ENCODE peak calls at places on chromosomes 2 and 18, in seven cellular contexts. One of them, this sample, is unnamed.

GRCh38 chr18:22020127-22020866 is 149.1 kb upstream of the GATA6 start:
- DNase-seq in GM12864: no peak
- DNase-seq in iris pigment epithelial cell: no peak
- DNase-seq in left kidney: peak; percentile 45
- DNase-seq in heart right ventricle: no peak
- DNase-seq in activated T-helper 1 cell treated with anti-CD3 and anti-CD28 coated beads, Interleukin-12 subunit alpha, Interleukin-12 subunit beta, Interleukin-2, Interleukin-4 antibody, amounts not matched to agents 30 ng/mL and 10 ng/mL and 1 ng/mL, durations not matched to agents 14 hours and 24 hours and 36 hours: no peak
- DNase-seq in globus pallidus: no peak
- DNase-seq in this sample: no peak

GRCh38 chr2:195092341-195092740 is 564.7 kb upstream of the SLC39A10 start:
- DNase-seq in GM12864: no peak
- DNase-seq in iris pigment epithelial cell: no peak
- DNase-seq in activated T-helper 1 cell treated with anti-CD3 and anti-CD28 coated beads, Interleukin-12 subunit alpha, Interleukin-12 subunit beta, Interleukin-2, Interleukin-4 antibody, amounts not matched to agents 30 ng/mL and 10 ng/mL and 1 ng/mL, durations not matched to agents 14 hours and 24 hours and 36 hours: no peak
- DNase-seq in heart right ventricle: no peak
- DNase-seq in globus pallidus: no peak
- DNase-seq in left kidney: peak; percentile 4
- DNase-seq in this sample: no peak

GRCh38 chr2:99348173-99348572 is 11.0 kb downstream of the EIF5B start:
- DNase-seq in heart right ventricle: no peak
- DNase-seq in globus pallidus: no peak
- DNase-seq in left kidney: no peak
- DNase-seq in iris pigment epithelial cell: no peak
- DNase-seq in GM12864: no peak
- DNase-seq in activated T-helper 1 cell treated with anti-CD3 and anti-CD28 coated beads, Interleukin-12 subunit alpha, Interleukin-12 subunit beta, Interleukin-2, Interleukin-4 antibody, amounts not matched to agents 30 ng/mL and 10 ng/mL and 1 ng/mL, durations not matched to agents 14 hours and 24 hours and 36 hours: no peak
- DNase-seq in this sample: no peak

GRCh38 chr2:19114126-19114525 is 244.3 kb downstream of the OSR1 start:
- DNase-seq in activated T-helper 1 cell treated with anti-CD3 and anti-CD28 coated beads, Interleukin-12 subunit alpha, Interleukin-12 subunit beta, Interleukin-2, Interleukin-4 antibody, amounts not matched to agents 30 ng/mL and 10 ng/mL and 1 ng/mL, durations not matched to agents 14 hours and 24 hours and 36 hours: no peak
- DNase-seq in left kidney: no peak
- DNase-seq in heart right ventricle: no peak
- DNase-seq in iris pigment epithelial cell: no peak
- DNase-seq in globus pallidus: no peak
- DNase-seq in GM12864: no peak
- DNase-seq in this sample: no peak

GRCh38 chr2:182280128-182280527 is 146.7 kb downstream of the PDE1A start:
- DNase-seq in iris pigment epithelial cell: peak; percentile 28
- DNase-seq in activated T-helper 1 cell treated with anti-CD3 and anti-CD28 coated beads, Interleukin-12 subunit alpha, Interleukin-12 subunit beta, Interleukin-2, Interleukin-4 antibody, amounts not matched to agents 30 ng/mL and 10 ng/mL and 1 ng/mL, durations not matched to agents 14 hours and 24 hours and 36 hours: no peak
- DNase-seq in left kidney: peak; percentile 10
- DNase-seq in GM12864: no peak
- DNase-seq in heart right ventricle: peak; percentile 18
- DNase-seq in globus pallidus: no peak
- DNase-seq in this sample: no peak

GRCh38 chr18:23718243-23718720 is 29.0 kb downstream of the LAMA3 start:
- DNase-seq in heart right ventricle: no peak
- DNase-seq in activated T-helper 1 cell treated with anti-CD3 and anti-CD28 coated beads, Interleukin-12 subunit alpha, Interleukin-12 subunit beta, Interleukin-2, Interleukin-4 antibody, amounts not matched to agents 30 ng/mL and 10 ng/mL and 1 ng/mL, durations not matched to agents 14 hours and 24 hours and 36 hours: no peak
- DNase-seq in left kidney: no peak
- DNase-seq in GM12864: no peak
- DNase-seq in globus pallidus: no peak
- DNase-seq in iris pigment epithelial cell: peak; percentile 94
- DNase-seq in this sample: no peak

GRCh38 chr2:217858519-217859466 is 144.0 kb downstream of the TNS1 start:
- DNase-seq in activated T-helper 1 cell treated with anti-CD3 and anti-CD28 coated beads, Interleukin-12 subunit alpha, Interleukin-12 subunit beta, Interleukin-2, Interleukin-4 antibody, amounts not matched to agents 30 ng/mL and 10 ng/mL and 1 ng/mL, durations not matched to agents 14 hours and 24 hours and 36 hours: no peak
- DNase-seq in left kidney: peak; percentile 98
- DNase-seq in heart right ventricle: peak; percentile 93
- DNase-seq in GM12864: no peak
- DNase-seq in globus pallidus: peak; percentile 79
- DNase-seq in iris pigment epithelial cell: peak; percentile 83
- DNase-seq in this sample: peak; percentile 85

GRCh38 chr2:198137733-198138132 is 333.3 kb downstream of the PLCL1 start:
- DNase-seq in left kidney: no peak
- DNase-seq in GM12864: no peak
- DNase-seq in globus pallidus: no peak
- DNase-seq in heart right ventricle: no peak
- DNase-seq in iris pigment epithelial cell: no peak
- DNase-seq in activated T-helper 1 cell treated with anti-CD3 and anti-CD28 coated beads, Interleukin-12 subunit alpha, Interleukin-12 subunit beta, Interleukin-2, Interleukin-4 antibody, amounts not matched to agents 30 ng/mL and 10 ng/mL and 1 ng/mL, durations not matched to agents 14 hours and 24 hours and 36 hours: no peak
- DNase-seq in this sample: no peak

GRCh38 chr2:44778221-44778654 is 163.3 kb upstream of the SIX3 start:
- DNase-seq in activated T-helper 1 cell treated with anti-CD3 and anti-CD28 coated beads, Interleukin-12 subunit alpha, Interleukin-12 subunit beta, Interleukin-2, Interleukin-4 antibody, amounts not matched to agents 30 ng/mL and 10 ng/mL and 1 ng/mL, durations not matched to agents 14 hours and 24 hours and 36 hours: no peak
- DNase-seq in GM12864: no peak
- DNase-seq in left kidney: peak; percentile 62
- DNase-seq in heart right ventricle: no peak
- DNase-seq in iris pigment epithelial cell: no peak
- DNase-seq in globus pallidus: no peak
- DNase-seq in this sample: no peak

GRCh38 chr18:34806527-34806926 is 96.4 kb downstream of the DTNA start:
- DNase-seq in left kidney: no peak
- DNase-seq in activated T-helper 1 cell treated with anti-CD3 and anti-CD28 coated beads, Interleukin-12 subunit alpha, Interleukin-12 subunit beta, Interleukin-2, Interleukin-4 antibody, amounts not matched to agents 30 ng/mL and 10 ng/mL and 1 ng/mL, durations not matched to agents 14 hours and 24 hours and 36 hours: no peak
- DNase-seq in GM12864: no peak
- DNase-seq in iris pigment epithelial cell: no peak
- DNase-seq in globus pallidus: peak; percentile 54
- DNase-seq in heart right ventricle: no peak
- DNase-seq in this sample: no peak

GRCh38 chr18:25350561-25351201 is 1.3 kb downstream of the ZNF521 start:
- DNase-seq in left kidney: peak; percentile 89
- DNase-seq in globus pallidus: peak; percentile 65
- DNase-seq in activated T-helper 1 cell treated with anti-CD3 and anti-CD28 coated beads, Interleukin-12 subunit alpha, Interleukin-12 subunit beta, Interleukin-2, Interleukin-4 antibody, amounts not matched to agents 30 ng/mL and 10 ng/mL and 1 ng/mL, durations not matched to agents 14 hours and 24 hours and 36 hours: no peak
- DNase-seq in iris pigment epithelial cell: peak; percentile 42
- DNase-seq in heart right ventricle: peak; percentile 43
- DNase-seq in GM12864: peak; percentile 12
- DNase-seq in this sample: peak; percentile 81

GRCh38 chr2:74385396-74385795 is 5.3 kb upstream of the DCTN1 start:
- DNase-seq in globus pallidus: peak; percentile 84
- DNase-seq in heart right ventricle: no peak
- DNase-seq in activated T-helper 1 cell treated with anti-CD3 and anti-CD28 coated beads, Interleukin-12 subunit alpha, Interleukin-12 subunit beta, Interleukin-2, Interleukin-4 antibody, amounts not matched to agents 30 ng/mL and 10 ng/mL and 1 ng/mL, durations not matched to agents 14 hours and 24 hours and 36 hours: no peak
- DNase-seq in left kidney: no peak
- DNase-seq in iris pigment epithelial cell: no peak
- DNase-seq in GM12864: no peak
- DNase-seq in this sample: no peak

GRCh38 chr2:72573232-72573631 is 252.6 kb downstream of the EXOC6B start:
- DNase-seq in GM12864: no peak
- DNase-seq in activated T-helper 1 cell treated with anti-CD3 and anti-CD28 coated beads, Interleukin-12 subunit alpha, Interleukin-12 subunit beta, Interleukin-2, Interleukin-4 antibody, amounts not matched to agents 30 ng/mL and 10 ng/mL and 1 ng/mL, durations not matched to agents 14 hours and 24 hours and 36 hours: no peak
- DNase-seq in iris pigment epithelial cell: peak; percentile 37
- DNase-seq in heart right ventricle: no peak
- DNase-seq in left kidney: no peak
- DNase-seq in globus pallidus: no peak
- DNase-seq in this sample: no peak

GRCh38 chr2:150548527-150548926 is 61.1 kb upstream of the RND3 start:
- DNase-seq in left kidney: peak; percentile 34
- DNase-seq in GM12864: no peak
- DNase-seq in activated T-helper 1 cell treated with anti-CD3 and anti-CD28 coated beads, Interleukin-12 subunit alpha, Interleukin-12 subunit beta, Interleukin-2, Interleukin-4 antibody, amounts not matched to agents 30 ng/mL and 10 ng/mL and 1 ng/mL, durations not matched to agents 14 hours and 24 hours and 36 hours: no peak
- DNase-seq in globus pallidus: no peak
- DNase-seq in iris pigment epithelial cell: peak; percentile 51
- DNase-seq in heart right ventricle: no peak
- DNase-seq in this sample: no peak

GRCh38 chr2:121075641-121076500 is 209.1 kb downstream of the TFCP2L1 start:
- DNase-seq in left kidney: peak; percentile 41
- DNase-seq in activated T-helper 1 cell treated with anti-CD3 and anti-CD28 coated beads, Interleukin-12 subunit alpha, Interleukin-12 subunit beta, Interleukin-2, Interleukin-4 antibody, amounts not matched to agents 30 ng/mL and 10 ng/mL and 1 ng/mL, durations not matched to agents 14 hours and 24 hours and 36 hours: no peak
- DNase-seq in GM12864: no peak
- DNase-seq in heart right ventricle: no peak
- DNase-seq in iris pigment epithelial cell: no peak
- DNase-seq in globus pallidus: peak; percentile 38
- DNase-seq in this sample: peak; percentile 55

GRCh38 chr2:9756692-9757250 is 86.5 kb upstream of the TAF1B start:
- DNase-seq in GM12864: no peak
- DNase-seq in left kidney: no peak
- DNase-seq in heart right ventricle: no peak
- DNase-seq in globus pallidus: no peak
- DNase-seq in iris pigment epithelial cell: no peak
- DNase-seq in activated T-helper 1 cell treated with anti-CD3 and anti-CD28 coated beads, Interleukin-12 subunit alpha, Interleukin-12 subunit beta, Interleukin-2, Interleukin-4 antibody, amounts not matched to agents 30 ng/mL and 10 ng/mL and 1 ng/mL, durations not matched to agents 14 hours and 24 hours and 36 hours: no peak
- DNase-seq in this sample: no peak

GRCh38 chr18:23400918-23401317 is 52.2 kb upstream of the RIOK3 start:
- DNase-seq in activated T-helper 1 cell treated with anti-CD3 and anti-CD28 coated beads, Interleukin-12 subunit alpha, Interleukin-12 subunit beta, Interleukin-2, Interleukin-4 antibody, amounts not matched to agents 30 ng/mL and 10 ng/mL and 1 ng/mL, durations not matched to agents 14 hours and 24 hours and 36 hours: no peak
- DNase-seq in heart right ventricle: no peak
- DNase-seq in GM12864: no peak
- DNase-seq in left kidney: no peak
- DNase-seq in globus pallidus: no peak
- DNase-seq in iris pigment epithelial cell: no peak
- DNase-seq in this sample: no peak

GRCh38 chr2:176126929-176127768 is 2.4 kb upstream of the HOXD8 start:
- DNase-seq in iris pigment epithelial cell: peak; percentile 53
- DNase-seq in globus pallidus: peak; percentile 71
- DNase-seq in left kidney: peak; percentile 86
- DNase-seq in GM12864: no peak
- DNase-seq in heart right ventricle: peak; percentile 78
- DNase-seq in activated T-helper 1 cell treated with anti-CD3 and anti-CD28 coated beads, Interleukin-12 subunit alpha, Interleukin-12 subunit beta, Interleukin-2, Interleukin-4 antibody, amounts not matched to agents 30 ng/mL and 10 ng/mL and 1 ng/mL, durations not matched to agents 14 hours and 24 hours and 36 hours: peak; percentile 24
- DNase-seq in this sample: peak; percentile 87

GRCh38 chr18:26383454-26384270 is 157.4 kb downstream of the TAF4B start:
- DNase-seq in activated T-helper 1 cell treated with anti-CD3 and anti-CD28 coated beads, Interleukin-12 subunit alpha, Interleukin-12 subunit beta, Interleukin-2, Interleukin-4 antibody, amounts not matched to agents 30 ng/mL and 10 ng/mL and 1 ng/mL, durations not matched to agents 14 hours and 24 hours and 36 hours: no peak
- DNase-seq in GM12864: peak; percentile 45
- DNase-seq in globus pallidus: peak; percentile 59
- DNase-seq in left kidney: peak; percentile 74
- DNase-seq in heart right ventricle: no peak
- DNase-seq in iris pigment epithelial cell: peak; percentile 72
- DNase-seq in this sample: no peak

GRCh38 chr2:149732001-149732685 is 144.6 kb upstream of the MMADHC start:
- DNase-seq in left kidney: no peak
- DNase-seq in heart right ventricle: peak; percentile 21
- DNase-seq in iris pigment epithelial cell: peak; percentile 49
- DNase-seq in globus pallidus: no peak
- DNase-seq in activated T-helper 1 cell treated with anti-CD3 and anti-CD28 coated beads, Interleukin-12 subunit alpha, Interleukin-12 subunit beta, Interleukin-2, Interleukin-4 antibody, amounts not matched to agents 30 ng/mL and 10 ng/mL and 1 ng/mL, durations not matched to agents 14 hours and 24 hours and 36 hours: no peak
- DNase-seq in GM12864: no peak
- DNase-seq in this sample: no peak

GRCh38 chr2:15337996-15338666 is 223.0 kb downstream of the NBAS start:
- DNase-seq in heart right ventricle: no peak
- DNase-seq in GM12864: no peak
- DNase-seq in left kidney: no peak
- DNase-seq in iris pigment epithelial cell: peak; percentile 9
- DNase-seq in activated T-helper 1 cell treated with anti-CD3 and anti-CD28 coated beads, Interleukin-12 subunit alpha, Interleukin-12 subunit beta, Interleukin-2, Interleukin-4 antibody, amounts not matched to agents 30 ng/mL and 10 ng/mL and 1 ng/mL, durations not matched to agents 14 hours and 24 hours and 36 hours: no peak
- DNase-seq in globus pallidus: no peak
- DNase-seq in this sample: no peak

GRCh38 chr2:203586696-203587095 is 51.6 kb upstream of the RAPH1 start:
- DNase-seq in heart right ventricle: no peak
- DNase-seq in globus pallidus: no peak
- DNase-seq in GM12864: no peak
- DNase-seq in left kidney: no peak
- DNase-seq in iris pigment epithelial cell: peak; percentile 76
- DNase-seq in activated T-helper 1 cell treated with anti-CD3 and anti-CD28 coated beads, Interleukin-12 subunit alpha, Interleukin-12 subunit beta, Interleukin-2, Interleukin-4 antibody, amounts not matched to agents 30 ng/mL and 10 ng/mL and 1 ng/mL, durations not matched to agents 14 hours and 24 hours and 36 hours: no peak
- DNase-seq in this sample: no peak

GRCh38 chr2:96815326-96816126 is 542 bp upstream of the CNNM3 start:
- DNase-seq in left kidney: peak; percentile 63
- DNase-seq in heart right ventricle: no peak
- DNase-seq in globus pallidus: no peak
- DNase-seq in GM12864: no peak
- DNase-seq in activated T-helper 1 cell treated with anti-CD3 and anti-CD28 coated beads, Interleukin-12 subunit alpha, Interleukin-12 subunit beta, Interleukin-2, Interleukin-4 antibody, amounts not matched to agents 30 ng/mL and 10 ng/mL and 1 ng/mL, durations not matched to agents 14 hours and 24 hours and 36 hours: no peak
- DNase-seq in iris pigment epithelial cell: peak; percentile 66
- DNase-seq in this sample: no peak

GRCh38 chr18:42137671-42138375 is 182.8 kb downstream of the PIK3C3 start:
- DNase-seq in globus pallidus: no peak
- DNase-seq in activated T-helper 1 cell treated with anti-CD3 and anti-CD28 coated beads, Interleukin-12 subunit alpha, Interleukin-12 subunit beta, Interleukin-2, Interleukin-4 antibody, amounts not matched to agents 30 ng/mL and 10 ng/mL and 1 ng/mL, durations not matched to agents 14 hours and 24 hours and 36 hours: no peak
- DNase-seq in heart right ventricle: no peak
- DNase-seq in GM12864: no peak
- DNase-seq in iris pigment epithelial cell: no peak
- DNase-seq in left kidney: peak; percentile 13
- DNase-seq in this sample: no peak

GRCh38 chr2:42238644-42239288 is 69.6 kb downstream of the EML4 start:
- DNase-seq in globus pallidus: peak; percentile 29
- DNase-seq in GM12864: peak; percentile 29
- DNase-seq in iris pigment epithelial cell: no peak
- DNase-seq in activated T-helper 1 cell treated with anti-CD3 and anti-CD28 coated beads, Interleukin-12 subunit alpha, Interleukin-12 subunit beta, Interleukin-2, Interleukin-4 antibody, amounts not matched to agents 30 ng/mL and 10 ng/mL and 1 ng/mL, durations not matched to agents 14 hours and 24 hours and 36 hours: no peak
- DNase-seq in heart right ventricle: peak; percentile 23
- DNase-seq in left kidney: peak; percentile 65
- DNase-seq in this sample: no peak

GRCh38 chr2:12918841-12919445 is 202.2 kb downstream of the TRIB2 start:
- DNase-seq in activated T-helper 1 cell treated with anti-CD3 and anti-CD28 coated beads, Interleukin-12 subunit alpha, Interleukin-12 subunit beta, Interleukin-2, Interleukin-4 antibody, amounts not matched to agents 30 ng/mL and 10 ng/mL and 1 ng/mL, durations not matched to agents 14 hours and 24 hours and 36 hours: no peak
- DNase-seq in iris pigment epithelial cell: peak; percentile 84
- DNase-seq in globus pallidus: peak; percentile 23
- DNase-seq in left kidney: no peak
- DNase-seq in GM12864: no peak
- DNase-seq in heart right ventricle: peak; percentile 63
- DNase-seq in this sample: peak; percentile 69

GRCh38 chr2:239212553-239213419 is 188.0 kb downstream of the HDAC4 start:
- DNase-seq in activated T-helper 1 cell treated with anti-CD3 and anti-CD28 coated beads, Interleukin-12 subunit alpha, Interleukin-12 subunit beta, Interleukin-2, Interleukin-4 antibody, amounts not matched to agents 30 ng/mL and 10 ng/mL and 1 ng/mL, durations not matched to agents 14 hours and 24 hours and 36 hours: no peak
- DNase-seq in heart right ventricle: no peak
- DNase-seq in left kidney: peak; percentile 46
- DNase-seq in iris pigment epithelial cell: no peak
- DNase-seq in globus pallidus: no peak
- DNase-seq in GM12864: no peak
- DNase-seq in this sample: no peak

GRCh38 chr2:3204031-3204430 is 173.6 kb downstream of the EIPR1 start:
- DNase-seq in globus pallidus: no peak
- DNase-seq in activated T-helper 1 cell treated with anti-CD3 and anti-CD28 coated beads, Interleukin-12 subunit alpha, Interleukin-12 subunit beta, Interleukin-2, Interleukin-4 antibody, amounts not matched to agents 30 ng/mL and 10 ng/mL and 1 ng/mL, durations not matched to agents 14 hours and 24 hours and 36 hours: no peak
- DNase-seq in GM12864: no peak
- DNase-seq in heart right ventricle: no peak
- DNase-seq in iris pigment epithelial cell: no peak
- DNase-seq in left kidney: peak; percentile 49
- DNase-seq in this sample: no peak

GRCh38 chr2:7660816-7661215 is 743.6 kb downstream of the RNF144A start:
- DNase-seq in activated T-helper 1 cell treated with anti-CD3 and anti-CD28 coated beads, Interleukin-12 subunit alpha, Interleukin-12 subunit beta, Interleukin-2, Interleukin-4 antibody, amounts not matched to agents 30 ng/mL and 10 ng/mL and 1 ng/mL, durations not matched to agents 14 hours and 24 hours and 36 hours: no peak
- DNase-seq in globus pallidus: no peak
- DNase-seq in heart right ventricle: no peak
- DNase-seq in left kidney: no peak
- DNase-seq in GM12864: no peak
- DNase-seq in iris pigment epithelial cell: no peak
- DNase-seq in this sample: no peak

GRCh38 chr2:195124391-195125079 is 532.5 kb upstream of the SLC39A10 start:
- DNase-seq in globus pallidus: no peak
- DNase-seq in iris pigment epithelial cell: no peak
- DNase-seq in GM12864: no peak
- DNase-seq in heart right ventricle: no peak
- DNase-seq in activated T-helper 1 cell treated with anti-CD3 and anti-CD28 coated beads, Interleukin-12 subunit alpha, Interleukin-12 subunit beta, Interleukin-2, Interleukin-4 antibody, amounts not matched to agents 30 ng/mL and 10 ng/mL and 1 ng/mL, durations not matched to agents 14 hours and 24 hours and 36 hours: no peak
- DNase-seq in left kidney: no peak
- DNase-seq in this sample: no peak

GRCh38 chr2:195533771-195534642 is 123.0 kb upstream of the SLC39A10 start:
- DNase-seq in globus pallidus: no peak
- DNase-seq in iris pigment epithelial cell: peak; percentile 88
- DNase-seq in GM12864: no peak
- DNase-seq in left kidney: no peak
- DNase-seq in activated T-helper 1 cell treated with anti-CD3 and anti-CD28 coated beads, Interleukin-12 subunit alpha, Interleukin-12 subunit beta, Interleukin-2, Interleukin-4 antibody, amounts not matched to agents 30 ng/mL and 10 ng/mL and 1 ng/mL, durations not matched to agents 14 hours and 24 hours and 36 hours: peak; percentile 60
- DNase-seq in heart right ventricle: peak; percentile 32
- DNase-seq in this sample: peak; percentile 43

GRCh38 chr2:162768646-162769045 is 69.9 kb downstream of the KCNH7 start:
- DNase-seq in heart right ventricle: no peak
- DNase-seq in activated T-helper 1 cell treated with anti-CD3 and anti-CD28 coated beads, Interleukin-12 subunit alpha, Interleukin-12 subunit beta, Interleukin-2, Interleukin-4 antibody, amounts not matched to agents 30 ng/mL and 10 ng/mL and 1 ng/mL, durations not matched to agents 14 hours and 24 hours and 36 hours: no peak
- DNase-seq in iris pigment epithelial cell: no peak
- DNase-seq in left kidney: peak; percentile 13
- DNase-seq in GM12864: no peak
- DNase-seq in globus pallidus: peak; percentile 21
- DNase-seq in this sample: no peak

GRCh38 chr2:86562485-86562890 is 755 bp downstream of the CHMP3 start:
- DNase-seq in left kidney: no peak
- DNase-seq in heart right ventricle: no peak
- DNase-seq in GM12864: no peak
- DNase-seq in globus pallidus: no peak
- DNase-seq in iris pigment epithelial cell: peak; percentile 8
- DNase-seq in activated T-helper 1 cell treated with anti-CD3 and anti-CD28 coated beads, Interleukin-12 subunit alpha, Interleukin-12 subunit beta, Interleukin-2, Interleukin-4 antibody, amounts not matched to agents 30 ng/mL and 10 ng/mL and 1 ng/mL, durations not matched to agents 14 hours and 24 hours and 36 hours: no peak
- DNase-seq in this sample: no peak

GRCh38 chr2:95667480-95667879 is 75.7 kb downstream of the TRIM43 start:
- DNase-seq in heart right ventricle: no peak
- DNase-seq in GM12864: no peak
- DNase-seq in activated T-helper 1 cell treated with anti-CD3 and anti-CD28 coated beads, Interleukin-12 subunit alpha, Interleukin-12 subunit beta, Interleukin-2, Interleukin-4 antibody, amounts not matched to agents 30 ng/mL and 10 ng/mL and 1 ng/mL, durations not matched to agents 14 hours and 24 hours and 36 hours: no peak
- DNase-seq in left kidney: no peak
- DNase-seq in iris pigment epithelial cell: no peak
- DNase-seq in globus pallidus: no peak
- DNase-seq in this sample: no peak

This sample was measured in ovary.